ENCODE peak calls at places on chromosome X, in ten cellular contexts. One of them, this sample, is unnamed.

GRCh38 chrX:39242187-39242586 is 440.9 kb downstream of the MID1IP1 start:
- DNase-seq in uterus: no peak
- DNase-seq in psoas muscle: no peak
- DNase-seq in PC-3: peak; percentile 59
- DNase-seq in tibial artery: no peak
- DNase-seq in CD8-positive, alpha-beta memory T cell: no peak
- DNase-seq in hepatocyte: peak; percentile 68
- DNase-seq in ovary: no peak
- DNase-seq in heart right ventricle: no peak
- DNase-seq in A673: peak; percentile 33
- DNase-seq in this sample: peak; percentile 13

GRCh38 chrX:1841746-1842145 is 226.9 kb downstream of the ASMT start:
- DNase-seq in uterus: no peak
- DNase-seq in tibial artery: no peak
- DNase-seq in hepatocyte: no peak
- DNase-seq in A673: no peak
- DNase-seq in CD8-positive, alpha-beta memory T cell: no peak
- DNase-seq in heart right ventricle: no peak
- DNase-seq in PC-3: no peak
- DNase-seq in ovary: no peak
- DNase-seq in psoas muscle: no peak
- DNase-seq in this sample: no peak

GRCh38 chrX:3142259-3143042 is 101.2 kb downstream of the ARSF start:
- DNase-seq in A673: peak; percentile 3
- DNase-seq in CD8-positive, alpha-beta memory T cell: no peak
- DNase-seq in hepatocyte: no peak
- DNase-seq in psoas muscle: no peak
- DNase-seq in heart right ventricle: no peak
- DNase-seq in tibial artery: no peak
- DNase-seq in ovary: no peak
- DNase-seq in uterus: no peak
- DNase-seq in PC-3: no peak
- DNase-seq in this sample: no peak

GRCh38 chrX:4249401-4249800 is 536.0 kb upstream of the PRKX start:
- DNase-seq in uterus: no peak
- DNase-seq in PC-3: no peak
- DNase-seq in heart right ventricle: no peak
- DNase-seq in tibial artery: no peak
- DNase-seq in hepatocyte: no peak
- DNase-seq in ovary: no peak
- DNase-seq in psoas muscle: no peak
- DNase-seq in A673: no peak
- DNase-seq in CD8-positive, alpha-beta memory T cell: no peak
- DNase-seq in this sample: no peak

GRCh38 chrX:134533952-134534351 is 74.0 kb downstream of the HPRT1 start:
- DNase-seq in tibial artery: no peak
- DNase-seq in PC-3: no peak
- DNase-seq in psoas muscle: no peak
- DNase-seq in heart right ventricle: no peak
- DNase-seq in ovary: no peak
- DNase-seq in hepatocyte: no peak
- DNase-seq in A673: no peak
- DNase-seq in CD8-positive, alpha-beta memory T cell: no peak
- DNase-seq in uterus: no peak
- DNase-seq in this sample: no peak

GRCh38 chrX:47351706-47352105 is 18.7 kb upstream of the ZNF157 start:
- DNase-seq in hepatocyte: no peak
- DNase-seq in ovary: no peak
- DNase-seq in CD8-positive, alpha-beta memory T cell: no peak
- DNase-seq in tibial artery: no peak
- DNase-seq in heart right ventricle: no peak
- DNase-seq in PC-3: peak; percentile 34
- DNase-seq in psoas muscle: no peak
- DNase-seq in uterus: no peak
- DNase-seq in A673: peak; percentile 5
- DNase-seq in this sample: no peak

GRCh38 chrX:154908821-154909220 is 22.7 kb downstream of the F8A1 start:
- DNase-seq in uterus: no peak
- DNase-seq in psoas muscle: no peak
- DNase-seq in tibial artery: no peak
- DNase-seq in hepatocyte: no peak
- DNase-seq in A673: no peak
- DNase-seq in PC-3: no peak
- DNase-seq in heart right ventricle: no peak
- DNase-seq in ovary: no peak
- DNase-seq in CD8-positive, alpha-beta memory T cell: no peak
- DNase-seq in this sample: no peak

GRCh38 chrX:135931644-135932487 is 38.4 kb downstream of the SAGE1 start:
- DNase-seq in PC-3: peak; percentile 64
- DNase-seq in A673: peak; percentile 33
- DNase-seq in hepatocyte: peak; percentile 57
- DNase-seq in CD8-positive, alpha-beta memory T cell: peak; percentile 21
- DNase-seq in psoas muscle: peak; percentile 25
- DNase-seq in heart right ventricle: peak; percentile 13
- DNase-seq in uterus: peak; percentile 26
- DNase-seq in tibial artery: peak; percentile 22
- DNase-seq in ovary: no peak
- DNase-seq in this sample: no peak

GRCh38 chrX:41779058-41779564 is 55.1 kb downstream of the GPR82 start:
- DNase-seq in psoas muscle: no peak
- DNase-seq in A673: peak; percentile 13
- DNase-seq in heart right ventricle: no peak
- DNase-seq in tibial artery: no peak
- DNase-seq in uterus: no peak
- DNase-seq in CD8-positive, alpha-beta memory T cell: no peak
- DNase-seq in ovary: no peak
- DNase-seq in hepatocyte: peak; percentile 9
- DNase-seq in PC-3: peak; percentile 88
- DNase-seq in this sample: no peak

GRCh38 chrX:123425904-123426303 is 241.8 kb downstream of the GRIA3 start:
- DNase-seq in PC-3: peak; percentile 81
- DNase-seq in hepatocyte: no peak
- DNase-seq in ovary: no peak
- DNase-seq in psoas muscle: no peak
- DNase-seq in CD8-positive, alpha-beta memory T cell: no peak
- DNase-seq in uterus: peak; percentile 18
- DNase-seq in heart right ventricle: no peak
- DNase-seq in tibial artery: peak; percentile 22
- DNase-seq in A673: peak; percentile 10
- DNase-seq in this sample: no peak

GRCh38 chrX:39900788-39901170 is 197.0 kb downstream of the BCOR start:
- DNase-seq in tibial artery: no peak
- DNase-seq in uterus: no peak
- DNase-seq in psoas muscle: no peak
- DNase-seq in CD8-positive, alpha-beta memory T cell: no peak
- DNase-seq in heart right ventricle: no peak
- DNase-seq in hepatocyte: no peak
- DNase-seq in PC-3: no peak
- DNase-seq in ovary: peak; percentile 36
- DNase-seq in A673: peak; percentile 53
- DNase-seq in this sample: no peak

GRCh38 chrX:148466292-148466691 is 34.1 kb upstream of the AFF2 start:
- DNase-seq in heart right ventricle: no peak
- DNase-seq in psoas muscle: no peak
- DNase-seq in uterus: no peak
- DNase-seq in ovary: no peak
- DNase-seq in CD8-positive, alpha-beta memory T cell: no peak
- DNase-seq in tibial artery: no peak
- DNase-seq in PC-3: no peak
- DNase-seq in hepatocyte: no peak
- DNase-seq in A673: no peak
- DNase-seq in this sample: no peak

GRCh38 chrX:72394518-72395163 is 88.9 kb upstream of the CITED1 start:
- DNase-seq in psoas muscle: peak; percentile 55
- DNase-seq in A673: no peak
- DNase-seq in heart right ventricle: peak; percentile 17
- DNase-seq in hepatocyte: peak; percentile 13
- DNase-seq in PC-3: peak; percentile 18
- DNase-seq in uterus: no peak
- DNase-seq in tibial artery: no peak
- DNase-seq in ovary: peak; percentile 35
- DNase-seq in CD8-positive, alpha-beta memory T cell: no peak
- DNase-seq in this sample: no peak

GRCh38 chrX:112687189-112687691 is 7.5 kb upstream of the LHFPL1 start:
- DNase-seq in psoas muscle: no peak
- DNase-seq in ovary: no peak
- DNase-seq in heart right ventricle: no peak
- DNase-seq in PC-3: no peak
- DNase-seq in CD8-positive, alpha-beta memory T cell: no peak
- DNase-seq in A673: no peak
- DNase-seq in tibial artery: no peak
- DNase-seq in uterus: no peak
- DNase-seq in hepatocyte: no peak
- DNase-seq in this sample: no peak

GRCh38 chrX:40003071-40003981 is 94.4 kb downstream of the BCOR start:
- DNase-seq in ovary: no peak
- DNase-seq in uterus: no peak
- DNase-seq in psoas muscle: no peak
- DNase-seq in tibial artery: no peak
- DNase-seq in heart right ventricle: no peak
- DNase-seq in A673: no peak
- DNase-seq in PC-3: no peak
- DNase-seq in CD8-positive, alpha-beta memory T cell: no peak
- DNase-seq in hepatocyte: no peak
- DNase-seq in this sample: no peak

GRCh38 chrX:68416592-68416991 is 16.7 kb downstream of the OPHN1 start:
- DNase-seq in heart right ventricle: no peak
- DNase-seq in uterus: no peak
- DNase-seq in A673: no peak
- DNase-seq in CD8-positive, alpha-beta memory T cell: no peak
- DNase-seq in hepatocyte: no peak
- DNase-seq in tibial artery: no peak
- DNase-seq in psoas muscle: no peak
- DNase-seq in PC-3: peak; percentile 88
- DNase-seq in ovary: no peak
- DNase-seq in this sample: no peak

GRCh38 chrX:101369687-101370086 is 16.3 kb downstream of the BTK start:
- DNase-seq in psoas muscle: no peak
- DNase-seq in ovary: no peak
- DNase-seq in CD8-positive, alpha-beta memory T cell: no peak
- DNase-seq in uterus: no peak
- DNase-seq in heart right ventricle: no peak
- DNase-seq in hepatocyte: no peak
- DNase-seq in PC-3: no peak
- DNase-seq in A673: no peak
- DNase-seq in tibial artery: no peak
- DNase-seq in this sample: no peak

GRCh38 chrX:101370888-101371504 is 15.0 kb downstream of the BTK start:
- DNase-seq in ovary: no peak
- DNase-seq in hepatocyte: no peak
- DNase-seq in CD8-positive, alpha-beta memory T cell: no peak
- DNase-seq in psoas muscle: no peak
- DNase-seq in A673: no peak
- DNase-seq in heart right ventricle: no peak
- DNase-seq in tibial artery: no peak
- DNase-seq in uterus: no peak
- DNase-seq in PC-3: no peak
- DNase-seq in this sample: no peak

DNA sequence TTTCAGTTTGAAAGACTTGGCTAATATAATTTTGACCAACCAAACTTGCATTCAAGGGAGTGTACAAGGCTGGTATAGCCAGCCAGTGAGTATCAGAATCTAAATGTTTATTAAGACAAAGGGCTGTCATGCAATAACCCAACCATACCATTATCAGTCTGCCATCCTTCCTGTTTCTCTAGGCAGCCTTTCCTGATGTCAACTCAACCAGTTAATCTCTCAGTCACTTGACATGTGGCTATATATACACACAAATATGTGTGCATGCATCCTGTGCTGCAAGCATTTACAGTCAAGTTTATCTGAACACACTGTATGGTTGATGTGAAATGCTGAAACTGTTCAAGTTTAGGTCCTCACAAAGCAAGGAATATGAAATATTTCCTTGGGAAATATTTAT is 17.2 kb downstream of the BTK start:
- DNase-seq in hepatocyte: no peak
- DNase-seq in PC-3: no peak
- DNase-seq in CD8-positive, alpha-beta memory T cell: no peak
- DNase-seq in ovary: no peak
- DNase-seq in uterus: no peak
- DNase-seq in heart right ventricle: no peak
- DNase-seq in tibial artery: no peak
- DNase-seq in A673: no peak
- DNase-seq in psoas muscle: no peak
- DNase-seq in this sample: no peak
- H3K36me3 ChIP-seq in hepatocyte: no peaks in the 10 kb centered on the region
- H3K36me3 ChIP-seq in PC-3: no peaks in the 10 kb centered on the region
- H3K36me3 ChIP-seq in CD8-positive, alpha-beta memory T cell: no peaks in the 10 kb centered on the region
- H3K36me3 ChIP-seq in ovary: no peaks in the 10 kb centered on the region
- H3K36me3 ChIP-seq in uterus: no peaks in the 10 kb centered on the region
- H3K36me3 ChIP-seq in heart right ventricle: no peaks in the 10 kb centered on the region
- H3K36me3 ChIP-seq in tibial artery: no peaks in the 10 kb centered on the region
- H3K36me3 ChIP-seq in A673: no peaks in the 10 kb centered on the region
- H3K36me3 ChIP-seq in psoas muscle: no peaks in the 10 kb centered on the region
- H3K36me3 ChIP-seq in this sample: no peaks in the 10 kb centered on the region

GRCh38 chrX:107730298-107730655 is 45.3 kb downstream of the TSC22D3 start:
- DNase-seq in PC-3: no peak
- DNase-seq in A673: no peak
- DNase-seq in uterus: no peak
- DNase-seq in CD8-positive, alpha-beta memory T cell: no peak
- DNase-seq in hepatocyte: no peak
- DNase-seq in ovary: no peak
- DNase-seq in heart right ventricle: no peak
- DNase-seq in psoas muscle: no peak
- DNase-seq in tibial artery: no peak
- DNase-seq in this sample: no peak
- H3K4me1 ChIP-seq in PC-3: peaks cover 62% of the 10 kb centered on the region
- H3K4me1 ChIP-seq in A673: peaks cover 3% of the 10 kb centered on the region
- H3K4me1 ChIP-seq in uterus: peaks cover 4% of the 10 kb centered on the region
- H3K4me1 ChIP-seq in CD8-positive, alpha-beta memory T cell: no peaks in the 10 kb centered on the region
- H3K4me1 ChIP-seq in hepatocyte: peaks cover 72% of the 10 kb centered on the region
- H3K4me1 ChIP-seq in ovary: peaks cover 24% of the 10 kb centered on the region
- H3K4me1 ChIP-seq in heart right ventricle: peaks cover 58% of the 10 kb centered on the region
- H3K4me1 ChIP-seq in psoas muscle: peaks cover 71% of the 10 kb centered on the region
- H3K4me1 ChIP-seq in tibial artery: peaks cover 87% of the 10 kb centered on the region
- H3K4me1 ChIP-seq in this sample: peaks cover 4% of the 10 kb centered on the region

GRCh38 chrX:74603040-74603439 is 11.4 kb downstream of the RLIM start:
- DNase-seq in uterus: no peak
- DNase-seq in psoas muscle: no peak
- DNase-seq in tibial artery: no peak
- DNase-seq in A673: no peak
- DNase-seq in ovary: no peak
- DNase-seq in hepatocyte: no peak
- DNase-seq in heart right ventricle: no peak
- DNase-seq in CD8-positive, alpha-beta memory T cell: no peak
- DNase-seq in PC-3: no peak
- DNase-seq in this sample: no peak
- H3K36me3 ChIP-seq in uterus: no peaks in the 10 kb centered on the region
- H3K36me3 ChIP-seq in psoas muscle: no peaks in the 10 kb centered on the region
- H3K36me3 ChIP-seq in tibial artery: no peaks in the 10 kb centered on the region
- H3K36me3 ChIP-seq in A673: peaks cover 2% of the 10 kb centered on the region
- H3K36me3 ChIP-seq in ovary: no peaks in the 10 kb centered on the region
- H3K36me3 ChIP-seq in hepatocyte: no peaks in the 10 kb centered on the region
- H3K36me3 ChIP-seq in heart right ventricle: no peaks in the 10 kb centered on the region
- H3K36me3 ChIP-seq in CD8-positive, alpha-beta memory T cell: no peaks in the 10 kb centered on the region
- H3K36me3 ChIP-seq in PC-3: peaks cover 9% of the 10 kb centered on the region
- H3K36me3 ChIP-seq in this sample: no peaks in the 10 kb centered on the region

DNA sequence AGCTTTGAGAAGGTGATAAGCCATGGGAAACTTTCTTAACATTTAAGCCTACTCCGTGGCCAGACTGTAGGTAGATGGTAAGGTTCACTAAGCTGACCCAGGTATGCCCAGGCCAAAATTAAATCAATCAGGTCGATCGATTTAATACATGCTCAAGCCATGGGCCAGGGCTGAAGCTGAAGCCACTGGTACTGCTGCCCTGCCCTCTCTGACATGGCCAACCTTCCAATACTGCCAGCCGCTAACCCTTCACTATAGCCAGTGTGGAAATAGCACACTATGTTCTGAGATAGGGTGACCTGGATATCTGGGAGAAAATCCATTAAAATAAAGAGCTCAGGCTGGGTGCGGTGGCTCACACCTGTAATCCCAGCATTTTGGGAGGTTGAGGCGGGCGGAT is 31.6 kb downstream of the TSC22D3 start:
- DNase-seq in psoas muscle: no peak
- DNase-seq in ovary: no peak
- DNase-seq in CD8-positive, alpha-beta memory T cell: no peak
- DNase-seq in hepatocyte: no peak
- DNase-seq in PC-3: no peak
- DNase-seq in A673: no peak
- DNase-seq in uterus: no peak
- DNase-seq in heart right ventricle: no peak
- DNase-seq in tibial artery: no peak
- DNase-seq in this sample: no peak
- H3K4me1 ChIP-seq in psoas muscle: peaks cover 76% of the 10 kb centered on the region
- H3K4me1 ChIP-seq in ovary: peaks cover 28% of the 10 kb centered on the region
- H3K4me1 ChIP-seq in CD8-positive, alpha-beta memory T cell: peaks cover 43% of the 10 kb centered on the region
- H3K4me1 ChIP-seq in hepatocyte: peaks cover 63% of the 10 kb centered on the region
- H3K4me1 ChIP-seq in PC-3: peaks cover 13% of the 10 kb centered on the region
- H3K4me1 ChIP-seq in A673: peaks cover 18% of the 10 kb centered on the region
- H3K4me1 ChIP-seq in uterus: peaks cover 12% of the 10 kb centered on the region
- H3K4me1 ChIP-seq in heart right ventricle: peaks cover 46% of the 10 kb centered on the region
- H3K4me1 ChIP-seq in tibial artery: peaks cover 79% of the 10 kb centered on the region
- H3K4me1 ChIP-seq in this sample: no peaks in the 10 kb centered on the region

This sample was measured in iPS DF 6.9.